ENCODE peak calls at places on chromosome 20, in seven cellular contexts. E is WTC11, V is pancreas, X is left ventricle myocardium inferior, Y is adrenal gland, P is fibroblast of the aortic adventitia, D is upper lobe of right lung. L is an unnamed sample.

GRCh38 chr20:62419759-62420158 is 7.6 kb downstream of the RBBP8NL start:
- DNase-seq in E (no peak), V (no peak), X (no peak), Y (no peak), P (no peak), D (no peak), L (no peak)

GRCh38 chr20:34709836-34710567 is 5.9 kb downstream of the TP53INP2 start:
- DNase-seq in E (peak), V (peak), X (peak), Y (peak), P (peak), D (peak), L (peak)

GRCh38 chr20:53793783-53794383 is 200.2 kb upstream of the ZNF217 start:
- DNase-seq in E (no peak), V (no peak), X (no peak), Y (no peak), P (peak), D (no peak), L (no peak)

GRCh38 chr20:46284028-46284427 is 24.3 kb downstream of the CDH22 start:
- DNase-seq in E (no peak), V (no peak), X (no peak), Y (no peak), P (no peak), D (no peak), L (no peak)

GRCh38 chr20:59822291-59823029 is 111.0 kb downstream of the SYCP2 start:
- DNase-seq in E (no peak), V (no peak), X (no peak), Y (no peak), P (no peak), D (no peak), L (no peak)

GRCh38 chr20:56995635-56996075 is 270.8 kb downstream of the BMP7 start:
- DNase-seq in E (peak), V (no peak), X (no peak), Y (no peak), P (no peak), D (no peak), L (peak)

GRCh38 chr20:62702886-62703852 is 5.5 kb upstream of the NTSR1 start:
- DNase-seq in E (no peak), V (no peak), X (no peak), Y (peak), P (peak), D (no peak), L (no peak)

GRCh38 chr20:2368621-2369020 is 12.1 kb upstream of the TGM6 start:
- DNase-seq in E (no peak), V (no peak), X (no peak), Y (no peak), P (no peak), D (no peak), L (no peak)

GRCh38 chr20:53281557-53282117 is 309.5 kb downstream of the TSHZ2 start:
- DNase-seq in E (no peak), V (no peak), X (no peak), Y (no peak), P (no peak), D (no peak), L (no peak)

GRCh38 chr20:14632906-14633305 is 295.5 kb upstream of the FLRT3 start:
- DNase-seq in E (peak), V (no peak), X (peak), Y (no peak), P (no peak), D (no peak), L (no peak)

GRCh38 chr20:7748624-7749023 is 191.6 kb downstream of the HAO1 start:
- DNase-seq in E (no peak), V (no peak), X (no peak), Y (no peak), P (no peak), D (no peak), L (no peak)

GRCh38 chr20:9066196-9066595 is 2.7 kb upstream of the PLCB4 start:
- DNase-seq in E (no peak), V (no peak), X (no peak), Y (no peak), P (no peak), D (no peak), L (no peak)

GRCh38 chr20:57070296-57070695 is 196.1 kb downstream of the BMP7 start:
- DNase-seq in E (no peak), V (no peak), X (no peak), Y (no peak), P (no peak), D (no peak), L (no peak)

GRCh38 chr20:33076662-33077398 is 2.6 kb upstream of the BPIFB4 start:
- DNase-seq in E (no peak), V (no peak), X (no peak), Y (no peak), P (no peak), D (no peak), L (no peak)

DNA sequence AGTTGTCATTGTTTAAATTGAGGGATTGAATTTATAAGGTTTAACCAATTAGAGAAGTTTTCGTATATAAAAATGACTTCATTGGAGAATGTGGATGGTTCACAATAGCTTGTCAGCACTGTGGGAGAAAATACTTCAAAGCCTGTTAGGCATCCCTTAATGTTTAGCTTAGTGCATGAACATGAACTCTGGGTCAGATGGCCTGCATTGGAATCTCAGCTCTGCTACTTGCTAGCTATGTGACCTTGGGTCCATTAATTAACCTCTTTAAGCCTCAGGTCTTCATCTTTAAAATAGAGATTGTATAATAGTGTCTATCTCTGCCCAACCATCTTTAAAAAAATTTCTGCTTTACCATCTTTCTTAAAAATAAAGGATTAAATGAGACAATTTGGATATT is 11.1 kb downstream of the CTNNBL1 start:
- DNase-seq in E (no peak), V (no peak), X (no peak), Y (no peak), P (no peak), D (no peak), L (no peak)
- TF ChIP-seq CTCF in E (no peak), V (no peak), X (no peak), Y (no peak), P (no peak), D (no peak), L (no peak)

GRCh38 chr20:21699216-21699508 is 6.3 kb upstream of the PAX1 start:
- DNase-seq in E (no peak), V (no peak), X (no peak), Y (no peak), P (no peak), D (no peak), L (no peak)

GRCh38 chr20:21698494-21699215 is 6.8 kb upstream of the PAX1 start:
- DNase-seq in E (no peak), V (no peak), X (no peak), Y (no peak), P (no peak), D (no peak), L (no peak)

GRCh38 chr20:21693322-21693721 is 12.1 kb upstream of the PAX1 start:
- DNase-seq in E (peak), V (no peak), X (no peak), Y (no peak), P (no peak), D (no peak), L (peak)
- TF ChIP-seq CTCF in E (peak), V (no peak), X (no peak), Y (no peak), P (no peak), D (no peak), L (peak)

GRCh38 chr20:6157345-6157744 is 34.5 kb upstream of the FERMT1 start:
- DNase-seq in E (no peak), V (no peak), X (no peak), Y (no peak), P (no peak), D (no peak), L (no peak)
- TF ChIP-seq CTCF in E (no peak), V (no peak), X (no peak), Y (no peak), P (no peak), D (no peak), L (no peak)

DNA sequence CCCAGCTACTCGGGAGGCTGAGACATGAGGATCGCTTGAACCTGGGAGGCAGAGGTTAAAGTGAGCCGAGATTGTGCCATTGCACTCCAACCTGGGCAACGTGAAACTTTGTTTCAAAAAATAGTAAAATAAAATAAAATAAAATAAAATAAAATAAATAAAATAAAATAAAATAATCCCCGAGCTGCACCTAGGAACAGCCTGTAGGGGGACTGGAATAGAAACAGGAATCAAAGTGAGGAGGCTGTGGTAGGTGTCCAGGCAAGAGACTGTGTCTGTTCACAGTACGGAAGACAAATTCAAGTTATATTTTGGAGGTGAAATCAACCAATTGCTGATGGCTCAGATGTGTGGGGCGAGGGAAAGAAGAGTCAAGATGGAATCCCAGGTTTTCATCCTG is 86.2 kb downstream of the KCNB1 start:
- DNase-seq in E (no peak), V (no peak), X (no peak), Y (no peak), P (no peak), D (no peak), L (no peak)
- TF ChIP-seq CTCF in E (no peak), V (no peak), X (no peak), Y (no peak), P (peak), D (peak), L (peak)

DNA sequence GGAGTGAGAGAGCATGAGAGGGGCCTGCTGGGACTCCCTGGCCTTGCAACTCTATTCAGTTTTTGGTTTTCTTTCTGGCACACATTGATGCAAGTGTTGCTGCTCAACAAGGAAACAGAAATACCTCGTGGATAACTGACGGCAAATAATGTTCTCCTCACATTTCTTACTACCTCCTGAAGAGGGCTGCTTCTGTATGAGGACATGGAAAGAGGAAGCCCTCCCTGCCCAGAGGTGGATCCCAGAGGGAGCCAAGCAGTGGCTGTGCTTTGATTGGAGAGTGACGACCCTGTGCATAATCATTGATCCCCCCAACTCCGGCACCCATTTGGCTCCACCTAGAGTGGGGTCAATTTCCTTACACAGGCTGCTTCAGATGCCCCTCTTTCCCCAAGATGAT is 34.6 kb upstream of the SCP2D1 start:
- DNase-seq in E (no peak), V (no peak), X (no peak), Y (no peak), P (no peak), D (no peak), L (no peak)
- TF ChIP-seq CTCF in E (no peak), V (no peak), X (no peak), Y (no peak), P (no peak), D (no peak), L (no peak)